ENCODE peak calls at places on chromosome 10, in ten cellular contexts. N, I, A, M, J, Z, H, B, V and L are unnamed samples.

GRCh38 chr10:113718974-113719822 is 32.3 kb upstream of the PLEKHS1 start:
- DNase-seq in H (no peak), B (no peak), Z (no peak), J (no peak), M (no peak), N (no peak), A (no peak), V (no peak), I (no peak), L (no peak)

GRCh38 chr10:8056378-8056777 is 1.9 kb downstream of the GATA3 start:
- DNase-seq in I (no peak), Z (no peak), H (no peak), A (no peak), M (no peak), V (no peak), J (no peak), B (no peak), N (no peak), L (no peak)

GRCh38 chr10:7406712-7407333 is 4.0 kb downstream of the SFMBT2 start:
- DNase-seq in M (no peak), J (no peak), I (no peak), N (peak), A (no peak), B (peak), H (no peak), V (no peak), Z (no peak), L (peak)

GRCh38 chr10:71223365-71224058 is 11.1 kb downstream of the UNC5B start:
- DNase-seq in J (no peak), Z (no peak), H (no peak), B (no peak), A (no peak), N (no peak), I (no peak), M (no peak), V (no peak), L (no peak)

GRCh38 chr10:131159771-131160170 is 151.8 kb downstream of the TCERG1L start:
- DNase-seq in A (no peak), J (no peak), I (no peak), H (no peak), M (no peak), N (no peak), B (no peak), Z (no peak), V (no peak), L (no peak)

GRCh38 chr10:12207114-12207513 is 11.1 kb downstream of the CDC123 start:
- DNase-seq in M (no peak), A (no peak), I (no peak), H (no peak), B (no peak), Z (no peak), J (no peak), V (no peak), N (no peak), L (no peak)

GRCh38 chr10:43930777-43931176 is 282.1 kb upstream of the ZNF32 start:
- DNase-seq in B (no peak), N (no peak), I (no peak), H (no peak), Z (no peak), V (no peak), M (no peak), J (no peak), A (no peak), L (no peak)

GRCh38 chr10:844552-844951 is 87.0 kb downstream of the LARP4B start:
- DNase-seq in H (no peak), N (no peak), J (no peak), I (no peak), A (no peak), V (no peak), M (no peak), Z (no peak), B (no peak), L (peak)

GRCh38 chr10:93106631-93107072 is 33.0 kb downstream of the CYP26A1 start:
- DNase-seq in I (no peak), H (no peak), J (no peak), B (no peak), Z (no peak), M (no peak), A (no peak), N (no peak), V (peak), L (no peak)

GRCh38 chr10:97102441-97102840 is 83.3 kb downstream of the SLIT1 start:
- DNase-seq in Z (no peak), I (no peak), A (no peak), J (no peak), M (no peak), V (no peak), B (peak), N (no peak), H (no peak), L (no peak)

GRCh38 chr10:13448216-13448615 is 80.6 kb downstream of the BEND7 start:
- DNase-seq in B (no peak), M (no peak), J (no peak), N (no peak), H (no peak), A (no peak), Z (no peak), V (no peak), I (no peak), L (no peak)

GRCh38 chr10:7015457-7015856 is 395.4 kb downstream of the SFMBT2 start:
- DNase-seq in Z (no peak), J (no peak), N (no peak), I (no peak), M (no peak), H (no peak), B (no peak), V (no peak), A (no peak), L (no peak)

GRCh38 chr10:21401196-21401595 is 124.3 kb downstream of the SKIDA1 start:
- DNase-seq in B (no peak), M (no peak), H (no peak), J (no peak), I (no peak), Z (no peak), N (no peak), A (no peak), V (no peak), L (no peak)

GRCh38 chr10:118798186-118798811 is 43.5 kb upstream of the CACUL1 start:
- DNase-seq in A (no peak), Z (no peak), I (no peak), N (peak), J (no peak), H (no peak), B (no peak), V (no peak), M (no peak), L (no peak)

GRCh38 chr10:34557173-34557572 is 257.9 kb downstream of the PARD3 start:
- DNase-seq in Z (no peak), N (no peak), M (no peak), A (no peak), V (no peak), H (no peak), J (no peak), I (no peak), B (no peak), L (no peak)

GRCh38 chr10:77669892-77670291 is 32.3 kb upstream of the KCNMA1 start:
- DNase-seq in I (no peak), V (no peak), M (no peak), Z (no peak), N (no peak), A (no peak), H (no peak), B (no peak), J (no peak), L (no peak)

GRCh38 chr10:103715430-103715829 is 139.9 kb downstream of the SH3PXD2A start:
- DNase-seq in J (no peak), M (no peak), V (no peak), I (no peak), Z (no peak), B (no peak), H (no peak), A (no peak), N (no peak), L (no peak)

GRCh38 chr10:13775786-13776780 is 189.3 kb downstream of the PRPF18 start:
- DNase-seq in A (no peak), J (no peak), N (no peak), I (no peak), V (no peak), Z (no peak), H (no peak), B (no peak), M (no peak), L (no peak)

GRCh38 chr10:91378061-91378460 is 32.1 kb upstream of the HECTD2 start:
- DNase-seq in A (no peak), N (no peak), H (no peak), M (no peak), I (no peak), Z (no peak), B (no peak), V (no peak), J (no peak), L (no peak)

GRCh38 chr10:5775705-5776104 is 37.5 kb downstream of the GDI2 start:
- DNase-seq in V (no peak), N (no peak), A (no peak), H (no peak), Z (no peak), I (no peak), M (no peak), B (peak), J (no peak), L (no peak)

GRCh38 chr10:4567637-4568036 is 258.4 kb upstream of the AKR1E2 start:
- DNase-seq in Z (no peak), M (no peak), H (no peak), B (no peak), I (no peak), A (no peak), N (no peak), V (no peak), J (no peak), L (no peak)

GRCh38 chr10:24597426-24597825 is 126.3 kb downstream of the ARHGAP21 start:
- DNase-seq in V (no peak), J (no peak), I (no peak), A (no peak), M (no peak), Z (no peak), N (no peak), H (no peak), B (no peak), L (no peak)

GRCh38 chr10:124745678-124746077 is 1.5 kb upstream of the FAM53B start:
- DNase-seq in H (no peak), A (no peak), Z (peak), N (no peak), I (no peak), V (peak), J (no peak), M (no peak), B (no peak), L (peak)

GRCh38 chr10:12709516-12709915 is 292.0 kb downstream of the CCDC3 start:
- DNase-seq in I (no peak), J (no peak), B (no peak), Z (no peak), A (no peak), M (no peak), V (no peak), H (no peak), N (no peak), L (peak)

GRCh38 chr10:125720002-125720382 is 483 bp downstream of the EDRF1 start:
- DNase-seq in Z (no peak), H (no peak), A (no peak), B (no peak), I (no peak), M (no peak), V (no peak), J (no peak), N (peak), L (peak)

GRCh38 chr10:48981310-48981907 is 41.8 kb upstream of the LRRC18 start:
- DNase-seq in J (peak), N (peak), Z (peak), M (peak), I (no peak), B (peak), A (peak), V (peak), H (peak), L (peak)

GRCh38 chr10:112687647-112688046 is 240.6 kb downstream of the VTI1A start:
- DNase-seq in M (no peak), Z (no peak), B (no peak), A (no peak), N (no peak), J (no peak), I (no peak), H (no peak), V (no peak), L (peak)

GRCh38 chr10:9004736-9005135 is 950.2 kb downstream of the GATA3 start:
- DNase-seq in Z (no peak), V (no peak), J (no peak), N (no peak), A (no peak), M (no peak), B (no peak), I (no peak), H (no peak), L (no peak)

GRCh38 chr10:29948971-29949370 is 110.4 kb downstream of the JCAD start:
- DNase-seq in A (no peak), B (no peak), N (no peak), I (no peak), M (peak), J (no peak), Z (no peak), V (no peak), H (no peak), L (peak)

GRCh38 chr10:60767424-60767823 is 10.9 kb upstream of the CDK1 start:
- DNase-seq in H (no peak), J (no peak), A (no peak), B (no peak), N (no peak), Z (no peak), V (no peak), I (no peak), M (no peak), L (no peak)

GRCh38 chr10:72241853-72242252 is 25.8 kb upstream of the ASCC1 start:
- DNase-seq in N (no peak), V (no peak), I (no peak), A (no peak), B (peak), M (no peak), H (no peak), J (no peak), Z (no peak), L (no peak)

GRCh38 chr10:21041763-21042458 is 144.8 kb upstream of the NEBL start:
- DNase-seq in N (no peak), A (no peak), H (no peak), M (no peak), B (no peak), V (no peak), J (no peak), Z (no peak), I (no peak), L (no peak)

GRCh38 chr10:113326160-113327111 is 226.4 kb upstream of the HABP2 start:
- DNase-seq in A (no peak), Z (peak), N (peak), M (peak), J (peak), V (no peak), I (peak), B (no peak), H (no peak), L (no peak)

GRCh38 chr10:34766256-34766580 is 48.9 kb downstream of the PARD3 start:
- DNase-seq in N (no peak), I (no peak), M (no peak), H (no peak), A (no peak), Z (no peak), J (peak), B (no peak), V (no peak), L (no peak)

GRCh38 chr10:30000802-30001571 is 58.4 kb downstream of the JCAD start:
- DNase-seq in H (no peak), Z (peak), V (peak), J (no peak), A (no peak), I (no peak), M (peak), N (peak), B (no peak), L (peak)

GRCh38 chr10:120477723-120478270 is 20.8 kb downstream of the PLPP4 start:
- DNase-seq in B (no peak), J (no peak), Z (no peak), A (no peak), H (no peak), V (no peak), I (no peak), M (no peak), N (no peak), L (no peak)

GRCh38 chr10:938954-939678 is 7.6 kb upstream of the LARP4B start:
- DNase-seq in N (no peak), H (no peak), A (no peak), J (no peak), I (no peak), M (no peak), Z (no peak), B (no peak), V (no peak), L (no peak)

GRCh38 chr10:30491204-30491603 is 57.2 kb downstream of the MAP3K8 start:
- DNase-seq in I (no peak), A (no peak), J (no peak), V (no peak), B (no peak), Z (peak), M (no peak), N (no peak), H (no peak), L (peak)

GRCh38 chr10:126073606-126074005 is 177.2 kb downstream of the FANK1 start:
- DNase-seq in A (no peak), H (no peak), N (no peak), Z (no peak), B (no peak), I (no peak), M (no peak), V (no peak), J (no peak), L (no peak)

GRCh38 chr10:18254086-18254485 is 113.9 kb downstream of the CACNB2 start:
- DNase-seq in V (no peak), I (no peak), J (no peak), M (no peak), H (no peak), A (no peak), Z (no peak), N (no peak), B (no peak), L (no peak)
- TF ChIP-seq CTCF in V (no peak), I (no peak), J (no peak), M (no peak), H (no peak), A (no peak), Z (no peak), N (no peak), B (no peak), L (no peak)

GRCh38 chr10:122435212-122435827 is 19.1 kb upstream of the ARMS2 start:
- DNase-seq in J (no peak), M (no peak), V (peak), N (no peak), A (no peak), B (no peak), H (no peak), I (peak), Z (no peak), L (peak)
- TF ChIP-seq CTCF in J (no peak), M (no peak), V (peak), N (peak), A (peak), B (peak), H (peak), I (peak), Z (peak), L (peak)

GRCh38 chr10:19683965-19684364 is 132.3 kb upstream of the PLXDC2 start:
- DNase-seq in A (no peak), J (no peak), V (no peak), N (no peak), Z (no peak), H (no peak), M (no peak), I (no peak), B (no peak), L (no peak)
- TF ChIP-seq CTCF in A (no peak), J (no peak), V (no peak), N (no peak), Z (no peak), H (no peak), M (no peak), I (no peak), B (no peak), L (peak)

GRCh38 chr10:99924856-99925255 is 84.9 kb downstream of the DNMBP start:
- DNase-seq in N (no peak), M (no peak), J (no peak), H (no peak), B (no peak), I (no peak), A (no peak), Z (no peak), V (no peak), L (no peak)

GRCh38 chr10:99926925-99927718 is 82.6 kb downstream of the DNMBP start:
- DNase-seq in A (peak), N (peak), J (no peak), Z (peak), H (no peak), V (no peak), M (peak), I (no peak), B (peak), L (peak)

GRCh38 chr10:99927719-99928280 is 81.9 kb downstream of the DNMBP start:
- DNase-seq in I (no peak), V (peak), B (no peak), J (no peak), H (no peak), N (no peak), Z (no peak), M (no peak), A (no peak), L (no peak)

GRCh38 chr10:99921948-99922347 is 87.8 kb downstream of the DNMBP start:
- DNase-seq in B (no peak), I (no peak), Z (peak), N (no peak), A (no peak), H (no peak), J (no peak), V (no peak), M (no peak), L (no peak)

DNA sequence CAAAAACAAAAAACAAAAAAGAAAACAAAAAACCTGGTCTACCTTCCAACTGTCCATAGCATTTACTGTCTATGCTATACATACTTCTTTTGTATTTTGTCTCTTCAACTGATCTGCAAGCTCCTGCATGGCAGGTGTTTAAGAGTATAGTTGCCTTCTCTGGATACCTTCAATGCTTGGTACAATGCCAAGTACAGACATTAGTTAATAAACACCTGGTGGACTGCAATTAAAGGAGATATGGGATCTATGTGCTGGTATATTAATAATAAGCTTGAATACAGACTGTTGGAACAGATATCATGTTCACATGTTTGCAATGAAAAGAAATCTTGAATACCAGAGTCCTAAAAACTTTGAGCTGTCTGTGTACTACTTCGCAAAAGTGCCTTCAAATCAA is 85.3 kb downstream of the DNMBP start:
- DNase-seq in A (no peak), J (no peak), Z (no peak), N (no peak), I (no peak), B (no peak), M (no peak), V (no peak), H (no peak), L (no peak)
- TF ChIP-seq CTCF in A (no peak), J (no peak), Z (no peak), N (no peak), I (no peak), B (no peak), M (no peak), V (no peak), H (no peak), L (no peak)

GRCh38 chr10:116741391-116742351 is 695 bp downstream of the HSPA12A start:
- DNase-seq in I (no peak), N (peak), B (peak), H (no peak), V (peak), Z (no peak), J (peak), A (peak), M (no peak), L (peak)

GRCh38 chr10:116733566-116733965 is 8.8 kb downstream of the HSPA12A start:
- DNase-seq in A (no peak), J (no peak), H (no peak), I (no peak), Z (no peak), M (no peak), N (no peak), B (no peak), V (no peak), L (no peak)

GRCh38 chr10:116738359-116738738 is 4.0 kb downstream of the HSPA12A start:
- DNase-seq in N (no peak), I (no peak), B (no peak), H (no peak), A (no peak), M (no peak), V (no peak), J (no peak), Z (no peak), L (no peak)

GRCh38 chr10:116740971-116741370 is 1.4 kb downstream of the HSPA12A start:
- DNase-seq in A (no peak), J (no peak), V (no peak), B (no peak), Z (no peak), I (no peak), N (no peak), H (no peak), M (no peak), L (no peak)

DNA sequence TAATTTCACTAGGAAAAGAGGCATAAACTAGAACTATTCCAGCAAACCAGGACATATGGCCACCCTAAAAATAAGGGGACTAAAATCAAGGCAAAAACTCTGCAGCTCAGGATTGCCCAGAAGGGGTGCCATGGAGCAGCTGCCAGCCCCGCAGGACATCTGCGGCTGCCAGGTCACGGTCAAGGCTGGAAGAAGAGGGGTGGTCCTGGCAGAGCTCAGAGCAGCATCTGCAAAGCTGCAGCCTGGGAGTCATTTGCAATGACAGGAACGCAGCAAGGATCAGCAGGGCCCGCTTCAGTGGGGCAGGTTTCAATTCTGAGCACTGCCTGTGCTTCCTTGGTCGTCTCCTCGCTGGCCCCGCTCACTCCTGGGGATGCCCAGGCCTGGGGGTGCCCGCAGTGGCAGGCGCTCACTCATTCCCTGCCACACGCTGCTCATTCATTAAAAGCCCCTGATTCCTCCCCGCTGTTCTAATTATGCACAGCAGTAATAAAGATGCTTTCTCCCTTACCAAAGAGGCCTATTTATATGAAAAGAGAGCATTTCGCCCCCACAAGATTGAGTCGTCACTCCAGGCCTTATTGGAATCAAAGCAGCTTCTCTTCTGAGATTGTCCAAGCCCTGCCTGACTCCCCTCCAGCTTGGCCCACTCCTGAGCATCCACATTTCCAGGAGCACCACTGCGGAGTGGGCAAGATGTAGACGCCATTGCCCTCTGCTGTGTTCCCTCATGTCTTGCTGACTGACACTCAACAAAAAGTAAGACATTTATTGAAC is 4.6 kb downstream of the HSPA12A start:
- DNase-seq in V (no peak), J (peak), I (no peak), B (no peak), H (no peak), A (peak), Z (no peak), N (no peak), M (no peak), L (no peak)
- TF ChIP-seq CTCF in V (peak), J (peak), I (peak), B (peak), H (peak), A (peak), Z (peak), N (no peak), M (no peak), L (peak)